ENCODE peak calls at places on chromosomes 4 and X, in six cellular contexts. H is lower lobe of right lung, C is IMR-90, K is cardiac fibroblast, G is uterus, P is GM23338. A is an unnamed sample.

GRCh38 chr4:154126276-154126675 is 337.4 kb upstream of the SFRP2 start:
- DNase-seq in H (no peak), C (no peak), K (peak), G (no peak), P (no peak), A (no peak)

GRCh38 chr4:123443401-123444297 is 47.1 kb downstream of the SPRY1 start:
- DNase-seq in H (peak), C (peak), K (peak), G (no peak), P (peak), A (peak)

GRCh38 chr4:73021634-73022033 is 47.9 kb downstream of the COX18 start:
- DNase-seq in H (no peak), C (peak), K (peak), G (no peak), P (peak), A (no peak)

GRCh38 chr4:10281996-10282395 is 165.4 kb upstream of the WDR1 start:
- DNase-seq in H (no peak), C (no peak), K (peak), G (no peak), P (no peak), A (no peak)

GRCh38 chr4:89129080-89129640 is 17.8 kb downstream of the TIGD2 start:
- DNase-seq in H (no peak), C (peak), K (peak), G (no peak), P (no peak), A (no peak)

GRCh38 chr4:166422475-166422874 is 549.4 kb downstream of the TLL1 start:
- DNase-seq in H (no peak), C (peak), K (peak), G (no peak), P (no peak), A (no peak)

GRCh38 chr4:86048426-86048825 is 311.4 kb downstream of the MAPK10 start:
- DNase-seq in H (no peak), C (peak), K (peak), G (no peak), P (no peak), A (no peak)

GRCh38 chr4:1099270-1099669 is 14.1 kb downstream of the RNF212 start:
- DNase-seq in H (no peak), C (no peak), K (no peak), G (no peak), P (no peak), A (no peak)

GRCh38 chrX:118763489-118763888 is 36.1 kb downstream of the IL13RA1 start:
- DNase-seq in H (no peak), C (no peak), K (no peak), G (no peak), P (no peak), A (no peak)

GRCh38 chrX:118764122-118764521 is 36.7 kb downstream of the IL13RA1 start:
- DNase-seq in H (no peak), C (no peak), K (no peak), G (no peak), P (peak), A (no peak)

GRCh38 chrX:118758511-118758910 is 31.1 kb downstream of the IL13RA1 start:
- DNase-seq in H (no peak), C (no peak), K (no peak), G (no peak), P (no peak), A (no peak)

GRCh38 chrX:118760025-118760424 is 32.6 kb downstream of the IL13RA1 start:
- DNase-seq in H (no peak), C (no peak), K (no peak), G (no peak), P (no peak), A (no peak)

GRCh38 chrX:118761950-118762725 is 34.7 kb downstream of the IL13RA1 start:
- DNase-seq in H (no peak), C (no peak), K (no peak), G (no peak), P (peak), A (no peak)
- TF ChIP-seq CTCF in H (no peak), C (peak), K (no peak), G (peak), P (peak), A (no peak)

GRCh38 chr4:6469898-6470501 is 2.4 kb downstream of the PPP2R2C start:
- DNase-seq in H (no peak), C (no peak), K (no peak), G (no peak), P (no peak), A (no peak)
- H3K4me3 ChIP-seq in H (peak), C (no peak), K (peak), G (peak), P (peak), A (no peak)

GRCh38 chr4:36159208-36159607 is 85.1 kb downstream of the ARAP2 start:
- DNase-seq in H (no peak), C (no peak), K (no peak), G (no peak), P (peak), A (no peak)
- TF ChIP-seq CTCF in H (no peak), C (no peak), K (no peak), G (no peak), P (peak), A (no peak)

GRCh38 chr4:22634541-22635181 is 58.1 kb upstream of the GBA3 start:
- DNase-seq in H (no peak), C (no peak), K (no peak), G (no peak), P (no peak), A (no peak)
- H3K4me3 ChIP-seq in H (no peak), C (no peak), K (no peak), G (no peak), P (no peak), A (no peak)

DNA sequence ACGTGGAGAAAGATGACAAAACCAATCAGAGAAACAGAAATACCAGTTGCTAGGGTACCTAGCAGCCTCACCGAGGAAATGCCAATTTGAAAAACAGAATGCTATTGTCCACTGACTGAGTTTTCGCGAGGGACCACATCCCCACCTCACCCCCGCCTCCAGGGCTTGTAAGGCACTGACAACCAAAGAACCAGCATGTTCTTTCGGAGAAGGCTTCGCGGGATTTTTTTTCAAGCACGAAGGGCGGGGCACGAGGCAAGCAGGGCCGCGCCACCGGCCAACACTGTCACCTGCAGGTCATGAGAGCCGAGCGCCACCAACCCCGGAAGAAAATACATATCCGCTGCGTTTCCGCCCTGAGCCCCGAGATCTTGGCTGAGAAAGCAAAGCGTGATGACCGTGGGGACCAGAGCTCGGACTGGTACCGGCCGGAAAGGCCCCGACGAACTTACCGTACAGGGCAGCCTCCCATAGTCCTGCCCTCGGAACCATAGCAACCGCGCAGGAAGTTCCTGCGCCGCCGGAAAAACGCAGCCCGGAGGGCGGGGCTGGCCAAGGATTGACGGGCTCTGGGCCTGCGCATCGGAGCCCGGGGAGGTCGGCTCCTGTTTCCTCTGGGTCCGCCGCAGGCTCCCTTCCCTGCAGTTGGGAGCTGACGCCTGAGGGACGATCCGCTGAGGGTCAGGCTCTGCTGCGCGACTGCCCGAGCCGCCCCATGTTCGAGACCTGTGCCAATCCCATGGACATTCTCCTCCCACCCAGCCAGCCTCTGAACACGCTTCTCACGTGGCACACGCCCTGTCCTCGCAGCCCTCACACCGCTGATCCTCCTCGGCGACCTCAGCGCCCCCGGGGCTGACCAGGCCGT is 59.2 kb upstream of the PAGE5 start:
- DNase-seq in H (peak), C (peak), K (peak), G (peak), P (peak), A (peak)
- TF ChIP-seq CTCF in H (peak), C (peak), K (peak), G (peak), P (peak), A (peak)

GRCh38 chr4:103425406-103425805 is 227.3 kb upstream of the CENPE start:
- DNase-seq in H (no peak), C (no peak), K (no peak), G (no peak), P (no peak), A (no peak)
- H3K4me3 ChIP-seq in H (no peak), C (no peak), K (no peak), G (no peak), P (no peak), A (no peak)

GRCh38 chr4:139145552-139145932 is 31.5 kb downstream of the ELF2 start:
- DNase-seq in H (no peak), C (no peak), K (no peak), G (no peak), P (no peak), A (no peak)

GRCh38 chr4:139142980-139143379 is 34.0 kb downstream of the ELF2 start:
- DNase-seq in H (no peak), C (no peak), K (no peak), G (no peak), P (no peak), A (no peak)

GRCh38 chr4:139144911-139145551 is 32.0 kb downstream of the ELF2 start:
- DNase-seq in H (no peak), C (no peak), K (no peak), G (no peak), P (peak), A (no peak)

GRCh38 chr4:139144161-139144859 is 32.7 kb downstream of the ELF2 start:
- DNase-seq in H (peak), C (peak), K (peak), G (peak), P (peak), A (no peak)

DNA sequence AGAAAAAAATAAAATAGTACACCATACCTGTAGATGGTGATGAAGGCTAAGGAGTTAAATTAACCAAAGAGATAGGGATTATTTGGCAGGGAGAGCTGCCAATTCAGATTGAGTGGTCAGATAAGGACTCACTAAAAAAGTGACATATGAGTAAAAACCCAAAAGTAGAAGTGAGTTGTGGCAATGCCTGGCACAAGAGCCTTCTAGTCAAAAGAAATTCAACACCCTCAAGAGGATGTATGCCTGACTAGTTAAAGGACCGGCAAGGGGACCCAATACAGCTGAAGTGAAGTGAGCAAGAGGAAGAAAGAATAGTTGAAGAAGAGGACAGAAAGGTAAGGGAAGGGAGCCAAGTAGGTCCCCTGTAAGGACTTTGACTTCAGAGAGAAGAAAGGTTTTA is 34.9 kb downstream of the ELF2 start:
- DNase-seq in H (no peak), C (no peak), K (no peak), G (no peak), P (no peak), A (no peak)
- TF ChIP-seq CTCF in H (no peak), C (no peak), K (no peak), G (no peak), P (no peak), A (no peak)

GRCh38 chr4:137532869-137533236 is 559 bp upstream of the PCDH18 start:
- DNase-seq in H (no peak), C (no peak), K (peak), G (no peak), P (peak), A (no peak)
- H3K4me3 ChIP-seq in H (peak), C (peak), K (peak), G (peak), P (peak), A (peak)

GRCh38 chrX:115284877-115285276 is 4.6 kb upstream of the LUZP4 start:
- DNase-seq in H (no peak), C (no peak), K (peak), G (no peak), P (no peak), A (no peak)
- TF ChIP-seq CTCF in H (no peak), C (peak), K (no peak), G (no peak), P (no peak), A (no peak)